ENCODE peak calls at places on chromosomes 1 and 21, in five cellular contexts. One of them, this sample, is unnamed. For H3K4me1, the result is how much of the 10 kb centered on the place peaks cover.

GRCh38 chr1:85660541-85660940 is 47.7 kb downstream of the ZNHIT6 start:
- DNase-seq in HCT116: no peak
- DNase-seq in vagina: no peak
- DNase-seq in upper lobe of left lung: no peak
- DNase-seq in breast epithelium: no peak
- DNase-seq in this sample: no peak

GRCh38 chr1:13730751-13731482 is 30.9 kb downstream of the PRDM2 start:
- DNase-seq in vagina: no peak
- DNase-seq in HCT116: no peak
- DNase-seq in breast epithelium: no peak
- DNase-seq in upper lobe of left lung: no peak
- DNase-seq in this sample: peak

GRCh38 chr1:79745928-79746327 is 739.4 kb upstream of the ADGRL4 start:
- DNase-seq in breast epithelium: no peak
- DNase-seq in upper lobe of left lung: no peak
- DNase-seq in HCT116: no peak
- DNase-seq in vagina: no peak
- DNase-seq in this sample: no peak

GRCh38 chr1:8903908-8904650 is 25.6 kb upstream of the ENO1 start:
- DNase-seq in breast epithelium: peak
- DNase-seq in HCT116: no peak
- DNase-seq in vagina: no peak
- DNase-seq in upper lobe of left lung: no peak
- DNase-seq in this sample: peak

GRCh38 chr1:211013346-211014240 is 120.4 kb downstream of the KCNH1 start:
- DNase-seq in HCT116: no peak
- DNase-seq in upper lobe of left lung: no peak
- DNase-seq in vagina: no peak
- DNase-seq in breast epithelium: no peak
- DNase-seq in this sample: no peak

GRCh38 chr21:38774152-38774551 is 31.6 kb upstream of the ETS2 start:
- DNase-seq in breast epithelium: no peak
- DNase-seq in HCT116: no peak
- DNase-seq in vagina: no peak
- DNase-seq in upper lobe of left lung: no peak
- DNase-seq in this sample: no peak

GRCh38 chr21:42829954-42830353 is 49.4 kb downstream of the WDR4 start:
- DNase-seq in HCT116: no peak
- DNase-seq in upper lobe of left lung: no peak
- DNase-seq in vagina: peak
- DNase-seq in breast epithelium: no peak
- DNase-seq in this sample: no peak

GRCh38 chr1:24952413-24952841 is 22.4 kb upstream of the RUNX3 start:
- DNase-seq in vagina: no peak
- DNase-seq in upper lobe of left lung: no peak
- DNase-seq in HCT116: no peak
- DNase-seq in breast epithelium: no peak
- DNase-seq in this sample: no peak

GRCh38 chr1:25168193-25169071 is 63.9 kb downstream of the SYF2 start:
- DNase-seq in vagina: no peak
- DNase-seq in HCT116: no peak
- DNase-seq in breast epithelium: no peak
- DNase-seq in upper lobe of left lung: no peak
- DNase-seq in this sample: no peak

GRCh38 chr1:82582347-82582746 is 781.6 kb downstream of the ADGRL2 start:
- DNase-seq in breast epithelium: no peak
- DNase-seq in vagina: no peak
- DNase-seq in HCT116: no peak
- DNase-seq in upper lobe of left lung: no peak
- DNase-seq in this sample: no peak

GRCh38 chr1:94236630-94237290 is 624 bp downstream of the ARHGAP29 start:
- DNase-seq in breast epithelium: no peak
- DNase-seq in HCT116: no peak
- DNase-seq in vagina: no peak
- DNase-seq in upper lobe of left lung: no peak
- DNase-seq in this sample: peak

GRCh38 chr1:29256979-29257804 is 20.9 kb downstream of the PTPRU start:
- DNase-seq in HCT116: no peak
- DNase-seq in vagina: no peak
- DNase-seq in upper lobe of left lung: no peak
- DNase-seq in breast epithelium: no peak
- DNase-seq in this sample: no peak

GRCh38 chr1:41044197-41044596 is 22.7 kb upstream of the SLFNL1 start:
- DNase-seq in upper lobe of left lung: no peak
- DNase-seq in HCT116: no peak
- DNase-seq in breast epithelium: no peak
- DNase-seq in vagina: no peak
- DNase-seq in this sample: no peak

GRCh38 chr1:23555949-23556640 is 3.2 kb downstream of the ID3 start:
- DNase-seq in vagina: no peak
- DNase-seq in breast epithelium: no peak
- DNase-seq in HCT116: peak
- DNase-seq in upper lobe of left lung: no peak
- DNase-seq in this sample: no peak

GRCh38 chr1:52159033-52159789 is 17.3 kb downstream of the ZFYVE9 start:
- DNase-seq in upper lobe of left lung: no peak
- DNase-seq in breast epithelium: no peak
- DNase-seq in HCT116: no peak
- DNase-seq in vagina: no peak
- DNase-seq in this sample: no peak

GRCh38 chr1:92709738-92710137 is 75.2 kb downstream of the EVI5 start:
- DNase-seq in vagina: no peak
- DNase-seq in HCT116: no peak
- DNase-seq in upper lobe of left lung: no peak
- DNase-seq in breast epithelium: no peak
- DNase-seq in this sample: no peak

GRCh38 chr1:43541721-43542401 is 11.2 kb downstream of the PTPRF start:
- DNase-seq in upper lobe of left lung: peak
- DNase-seq in breast epithelium: peak
- DNase-seq in HCT116: no peak
- DNase-seq in vagina: no peak
- DNase-seq in this sample: peak

GRCh38 chr1:27669876-27670275 is 2.1 kb downstream of the IFI6 start:
- DNase-seq in HCT116: no peak
- DNase-seq in upper lobe of left lung: no peak
- DNase-seq in vagina: no peak
- DNase-seq in breast epithelium: no peak
- DNase-seq in this sample: no peak
- H3K4me3 ChIP-seq in HCT116: no peak
- H3K4me3 ChIP-seq in upper lobe of left lung: no peak
- H3K4me3 ChIP-seq in vagina: no peak
- H3K4me3 ChIP-seq in breast epithelium: no peak
- H3K4me3 ChIP-seq in this sample: peak

DNA sequence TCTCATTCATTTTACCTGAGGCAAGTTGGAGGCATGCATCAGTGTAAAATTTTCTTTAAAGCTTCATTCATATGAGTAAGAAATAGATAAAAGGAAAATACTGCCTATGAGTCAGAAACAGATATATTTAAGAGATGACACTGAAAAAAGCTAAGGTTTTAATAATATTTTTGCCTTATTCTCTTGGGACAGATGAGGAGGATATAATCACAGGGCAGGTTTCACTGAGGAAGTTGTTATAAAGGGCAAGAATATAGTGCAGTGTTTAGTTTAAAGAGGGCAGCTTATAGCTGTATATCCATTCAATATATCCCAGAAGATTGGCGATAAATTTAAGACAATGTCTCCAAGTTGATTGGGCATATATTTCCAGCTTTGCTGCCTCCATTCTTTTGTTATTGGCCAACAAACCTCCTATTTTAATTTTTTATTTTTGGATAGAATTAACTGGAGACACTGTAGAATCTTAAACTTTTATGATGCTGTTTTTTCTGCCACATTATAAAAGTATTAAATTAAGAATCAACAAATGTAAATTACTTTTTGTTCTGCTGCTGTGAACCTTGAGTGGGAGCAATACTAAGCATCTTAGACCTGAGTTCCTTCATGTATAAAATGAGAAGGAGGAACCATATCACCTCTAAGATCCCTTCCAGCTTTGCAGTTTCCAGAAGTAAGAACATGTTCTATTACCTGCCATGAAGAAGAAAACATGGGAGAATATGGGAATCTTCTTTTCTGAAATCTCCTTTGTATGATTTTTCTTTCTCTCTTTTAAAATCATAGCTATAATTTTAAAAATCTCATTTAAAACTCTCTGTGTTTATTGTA is 171.6 kb downstream of the S1PR1 start:
- DNase-seq in upper lobe of left lung: no peak
- DNase-seq in HCT116: no peak
- DNase-seq in breast epithelium: no peak
- DNase-seq in vagina: no peak
- DNase-seq in this sample: no peak
- TF ChIP-seq POLR2AphosphoS5 in upper lobe of left lung: no peak
- TF ChIP-seq POLR2AphosphoS5 in HCT116: no peak
- TF ChIP-seq POLR2AphosphoS5 in breast epithelium: no peak
- TF ChIP-seq POLR2AphosphoS5 in vagina: no peak
- TF ChIP-seq POLR2AphosphoS5 in this sample: no peak

DNA sequence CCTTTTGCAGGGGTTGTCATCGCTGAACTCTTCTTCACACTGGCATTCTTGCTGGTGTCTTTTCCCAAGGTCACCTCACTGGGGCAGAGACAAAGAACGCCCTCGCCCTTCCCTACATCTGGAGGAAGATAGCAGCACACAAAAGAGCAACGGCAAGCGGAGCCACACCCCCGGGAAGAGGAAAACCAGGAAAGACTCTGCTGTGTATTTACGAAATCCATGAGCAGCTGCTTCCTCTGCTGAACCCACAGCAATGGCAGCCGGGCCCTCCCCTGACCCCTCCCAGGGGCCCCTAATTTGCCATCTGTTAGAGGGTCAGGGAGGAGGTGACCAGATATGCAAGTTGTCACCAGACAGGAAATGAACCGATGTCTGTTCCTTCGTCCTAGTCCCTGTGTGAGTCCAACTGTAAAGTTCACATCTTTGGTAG is 73.0 kb downstream of the PLPP3 start:
- DNase-seq in breast epithelium: no peak
- DNase-seq in vagina: no peak
- DNase-seq in upper lobe of left lung: no peak
- DNase-seq in HCT116: no peak
- DNase-seq in this sample: no peak
- H3K4me1 ChIP-seq in breast epithelium: under half
- H3K4me1 ChIP-seq in vagina: half or more
- H3K4me1 ChIP-seq in upper lobe of left lung: half or more
- H3K4me1 ChIP-seq in HCT116: under half
- H3K4me1 ChIP-seq in this sample: half or more

GRCh38 chr1:220430586-220430985 is 97.3 kb upstream of the MARK1 start:
- DNase-seq in upper lobe of left lung: no peak
- DNase-seq in vagina: no peak
- DNase-seq in HCT116: no peak
- DNase-seq in breast epithelium: no peak
- DNase-seq in this sample: no peak
- H3K4me3 ChIP-seq in upper lobe of left lung: no peak
- H3K4me3 ChIP-seq in vagina: no peak
- H3K4me3 ChIP-seq in HCT116: no peak
- H3K4me3 ChIP-seq in breast epithelium: no peak
- H3K4me3 ChIP-seq in this sample: no peak

GRCh38 chr1:201463071-201463552 is 5.9 kb downstream of the PHLDA3 start:
- DNase-seq in breast epithelium: no peak
- DNase-seq in vagina: no peak
- DNase-seq in upper lobe of left lung: no peak
- DNase-seq in HCT116: no peak
- DNase-seq in this sample: no peak
- TF ChIP-seq POLR2AphosphoS5 in breast epithelium: no peak
- TF ChIP-seq POLR2AphosphoS5 in vagina: no peak
- TF ChIP-seq POLR2AphosphoS5 in upper lobe of left lung: no peak
- TF ChIP-seq POLR2AphosphoS5 in HCT116: peak
- TF ChIP-seq POLR2AphosphoS5 in this sample: no peak

This sample was measured in stomach.